ENCODE peak calls at places on chromosomes 4 and X, in eight cellular contexts. T is NCI-H526, J is BJ, S is SK-MEL-5, R is hippocampal formation, G is cardiac fibroblast, L is hepatic stellate cell, A is RPMI7951. P is an unnamed sample.

GRCh38 chr4:174422893-174423256 is 99.4 kb downstream of the HPGD start:
- DNase-seq in T (no peak), J (no peak), S (no peak), R (no peak), G (no peak), L (no peak), A (no peak), P (no peak)

GRCh38 chr4:33334416-33334815 is 2614.2 kb downstream of the PCDH7 start:
- DNase-seq in T (no peak), J (no peak), S (no peak), R (no peak), G (no peak), L (no peak), A (no peak), P (no peak)

GRCh38 chr4:26015133-26015651 is 101.2 kb downstream of the SMIM20 start:
- DNase-seq in T (no peak), J (peak; percentile 98), S (no peak), R (no peak), G (peak; percentile 92), L (peak; percentile 75), A (peak; percentile 97), P (peak; percentile 28)

GRCh38 chr4:82939414-82939813 is 38.9 kb downstream of the THAP9 start:
- DNase-seq in T (no peak), J (no peak), S (no peak), R (no peak), G (no peak), L (no peak), A (no peak), P (no peak)

GRCh38 chrX:71859637-71860036 is 51.0 kb upstream of the NHSL2 start:
- DNase-seq in T (peak; percentile 1), J (no peak), S (peak; percentile 57), R (peak; percentile 34), G (peak; percentile 50), L (no peak), A (peak; percentile 43), P (peak; percentile 19)

GRCh38 chrX:8726031-8726652 is 5.8 kb downstream of the ANOS1 start:
- DNase-seq in T (no peak), J (no peak), S (no peak), R (peak; percentile 1), G (no peak), L (no peak), A (peak; percentile 34), P (no peak)

GRCh38 chrX:42237956-42238355 is 314.6 kb upstream of the CASK start:
- DNase-seq in T (no peak), J (no peak), S (no peak), R (no peak), G (no peak), L (no peak), A (no peak), P (no peak)

GRCh38 chr4:42570221-42570620 is 86.7 kb downstream of the ATP8A1 start:
- DNase-seq in T (no peak), J (no peak), S (no peak), R (peak; percentile 65), G (peak; percentile 31), L (no peak), A (no peak), P (peak; percentile 96)

GRCh38 chr4:154208424-154208823 is 283.2 kb downstream of the DCHS2 start:
- DNase-seq in T (no peak), J (no peak), S (no peak), R (no peak), G (no peak), L (no peak), A (peak; percentile 51), P (no peak)

P was measured in pons.